ENCODE peak calls at places on chromosomes 5 and 9, in eight cellular contexts. One of them, this sample, is unnamed.
A peak's percentile ranks its signal among the peaks of the same experiment; 100 is the strongest.

GRCh38 chr9:97615439-97616072 is 17.6 kb downstream of the TSTD2 start:
- DNase-seq in NCI-H2029 treated with DMSO at 0.1 percent for 48 hours: peak; percentile 57
- DNase-seq in stimulated activated CD8-positive, alpha-beta memory T cell treated with anti-CD3 and anti-CD28 coated beads, Interleukin-4, amount 100 ng/mL, for 24 hours: no peak
- DNase-seq in activated CD8-positive, alpha-beta T cell treated with anti-CD3 and anti-CD28 coated beads, Interleukin-2, amount 10 ng/mL, durations not matched to agents 7 days and 5 days: peak; percentile 75
- DNase-seq in tibial artery: no peak
- DNase-seq in activated CD8-positive, alpha-beta memory T cell treated with anti-CD3 and anti-CD28 coated beads, Interleukin-2, amount 50 U/mL, for 4 hours: peak; percentile 52
- DNase-seq in NCI-H226: no peak
- DNase-seq in midbrain: peak; percentile 78
- DNase-seq in this sample: peak; percentile 85

GRCh38 chr5:1515311-1515920 is 8.3 kb downstream of the LPCAT1 start:
- DNase-seq in NCI-H2029 treated with DMSO at 0.1 percent for 48 hours: no peak
- DNase-seq in stimulated activated CD8-positive, alpha-beta memory T cell treated with anti-CD3 and anti-CD28 coated beads, Interleukin-4, amount 100 ng/mL, for 24 hours: no peak
- DNase-seq in activated CD8-positive, alpha-beta T cell treated with anti-CD3 and anti-CD28 coated beads, Interleukin-2, amount 10 ng/mL, durations not matched to agents 7 days and 5 days: no peak
- DNase-seq in tibial artery: peak; percentile 40
- DNase-seq in activated CD8-positive, alpha-beta memory T cell treated with anti-CD3 and anti-CD28 coated beads, Interleukin-2, amount 50 U/mL, for 4 hours: no peak
- DNase-seq in NCI-H226: no peak
- DNase-seq in midbrain: no peak
- DNase-seq in this sample: no peak

GRCh38 chr9:89924611-89925010 is 319.8 kb downstream of the GADD45G start:
- DNase-seq in NCI-H2029 treated with DMSO at 0.1 percent for 48 hours: no peak
- DNase-seq in stimulated activated CD8-positive, alpha-beta memory T cell treated with anti-CD3 and anti-CD28 coated beads, Interleukin-4, amount 100 ng/mL, for 24 hours: no peak
- DNase-seq in activated CD8-positive, alpha-beta T cell treated with anti-CD3 and anti-CD28 coated beads, Interleukin-2, amount 10 ng/mL, durations not matched to agents 7 days and 5 days: no peak
- DNase-seq in tibial artery: no peak
- DNase-seq in activated CD8-positive, alpha-beta memory T cell treated with anti-CD3 and anti-CD28 coated beads, Interleukin-2, amount 50 U/mL, for 4 hours: no peak
- DNase-seq in NCI-H226: no peak
- DNase-seq in midbrain: no peak
- DNase-seq in this sample: no peak

GRCh38 chr5:143851383-143851782 is 39.4 kb downstream of the HMHB1 start:
- DNase-seq in NCI-H2029 treated with DMSO at 0.1 percent for 48 hours: no peak
- DNase-seq in stimulated activated CD8-positive, alpha-beta memory T cell treated with anti-CD3 and anti-CD28 coated beads, Interleukin-4, amount 100 ng/mL, for 24 hours: no peak
- DNase-seq in activated CD8-positive, alpha-beta T cell treated with anti-CD3 and anti-CD28 coated beads, Interleukin-2, amount 10 ng/mL, durations not matched to agents 7 days and 5 days: no peak
- DNase-seq in tibial artery: no peak
- DNase-seq in activated CD8-positive, alpha-beta memory T cell treated with anti-CD3 and anti-CD28 coated beads, Interleukin-2, amount 50 U/mL, for 4 hours: no peak
- DNase-seq in NCI-H226: no peak
- DNase-seq in midbrain: no peak
- DNase-seq in this sample: no peak

GRCh38 chr9:95504053-95504963 is 12.5 kb downstream of the PTCH1 start:
- DNase-seq in NCI-H2029 treated with DMSO at 0.1 percent for 48 hours: no peak
- DNase-seq in stimulated activated CD8-positive, alpha-beta memory T cell treated with anti-CD3 and anti-CD28 coated beads, Interleukin-4, amount 100 ng/mL, for 24 hours: no peak
- DNase-seq in activated CD8-positive, alpha-beta T cell treated with anti-CD3 and anti-CD28 coated beads, Interleukin-2, amount 10 ng/mL, durations not matched to agents 7 days and 5 days: no peak
- DNase-seq in tibial artery: peak; percentile 73
- DNase-seq in activated CD8-positive, alpha-beta memory T cell treated with anti-CD3 and anti-CD28 coated beads, Interleukin-2, amount 50 U/mL, for 4 hours: no peak
- DNase-seq in NCI-H226: no peak
- DNase-seq in midbrain: no peak
- DNase-seq in this sample: no peak

GRCh38 chr9:121393318-121393717 is 23.3 kb upstream of the STOM start:
- DNase-seq in NCI-H2029 treated with DMSO at 0.1 percent for 48 hours: no peak
- DNase-seq in stimulated activated CD8-positive, alpha-beta memory T cell treated with anti-CD3 and anti-CD28 coated beads, Interleukin-4, amount 100 ng/mL, for 24 hours: no peak
- DNase-seq in activated CD8-positive, alpha-beta T cell treated with anti-CD3 and anti-CD28 coated beads, Interleukin-2, amount 10 ng/mL, durations not matched to agents 7 days and 5 days: no peak
- DNase-seq in tibial artery: no peak
- DNase-seq in activated CD8-positive, alpha-beta memory T cell treated with anti-CD3 and anti-CD28 coated beads, Interleukin-2, amount 50 U/mL, for 4 hours: no peak
- DNase-seq in NCI-H226: peak; percentile 51
- DNase-seq in midbrain: no peak
- DNase-seq in this sample: no peak

GRCh38 chr5:109312695-109313094 is 97.1 kb downstream of the PJA2 start:
- DNase-seq in NCI-H2029 treated with DMSO at 0.1 percent for 48 hours: no peak
- DNase-seq in stimulated activated CD8-positive, alpha-beta memory T cell treated with anti-CD3 and anti-CD28 coated beads, Interleukin-4, amount 100 ng/mL, for 24 hours: no peak
- DNase-seq in activated CD8-positive, alpha-beta T cell treated with anti-CD3 and anti-CD28 coated beads, Interleukin-2, amount 10 ng/mL, durations not matched to agents 7 days and 5 days: no peak
- DNase-seq in tibial artery: no peak
- DNase-seq in activated CD8-positive, alpha-beta memory T cell treated with anti-CD3 and anti-CD28 coated beads, Interleukin-2, amount 50 U/mL, for 4 hours: no peak
- DNase-seq in NCI-H226: no peak
- DNase-seq in midbrain: no peak
- DNase-seq in this sample: no peak

GRCh38 chr5:170885281-170885680 is 23.5 kb downstream of the RANBP17 start:
- DNase-seq in NCI-H2029 treated with DMSO at 0.1 percent for 48 hours: no peak
- DNase-seq in stimulated activated CD8-positive, alpha-beta memory T cell treated with anti-CD3 and anti-CD28 coated beads, Interleukin-4, amount 100 ng/mL, for 24 hours: no peak
- DNase-seq in activated CD8-positive, alpha-beta T cell treated with anti-CD3 and anti-CD28 coated beads, Interleukin-2, amount 10 ng/mL, durations not matched to agents 7 days and 5 days: no peak
- DNase-seq in tibial artery: no peak
- DNase-seq in activated CD8-positive, alpha-beta memory T cell treated with anti-CD3 and anti-CD28 coated beads, Interleukin-2, amount 50 U/mL, for 4 hours: no peak
- DNase-seq in NCI-H226: no peak
- DNase-seq in midbrain: no peak
- DNase-seq in this sample: no peak

GRCh38 chr5:42810905-42811590 is 644 bp downstream of the SELENOP start:
- DNase-seq in NCI-H2029 treated with DMSO at 0.1 percent for 48 hours: no peak
- DNase-seq in stimulated activated CD8-positive, alpha-beta memory T cell treated with anti-CD3 and anti-CD28 coated beads, Interleukin-4, amount 100 ng/mL, for 24 hours: no peak
- DNase-seq in activated CD8-positive, alpha-beta T cell treated with anti-CD3 and anti-CD28 coated beads, Interleukin-2, amount 10 ng/mL, durations not matched to agents 7 days and 5 days: no peak
- DNase-seq in tibial artery: no peak
- DNase-seq in activated CD8-positive, alpha-beta memory T cell treated with anti-CD3 and anti-CD28 coated beads, Interleukin-2, amount 50 U/mL, for 4 hours: no peak
- DNase-seq in NCI-H226: no peak
- DNase-seq in midbrain: no peak
- DNase-seq in this sample: no peak

GRCh38 chr5:4192111-4192510 is 596.5 kb downstream of the IRX1 start:
- DNase-seq in NCI-H2029 treated with DMSO at 0.1 percent for 48 hours: no peak
- DNase-seq in stimulated activated CD8-positive, alpha-beta memory T cell treated with anti-CD3 and anti-CD28 coated beads, Interleukin-4, amount 100 ng/mL, for 24 hours: no peak
- DNase-seq in activated CD8-positive, alpha-beta T cell treated with anti-CD3 and anti-CD28 coated beads, Interleukin-2, amount 10 ng/mL, durations not matched to agents 7 days and 5 days: no peak
- DNase-seq in tibial artery: no peak
- DNase-seq in activated CD8-positive, alpha-beta memory T cell treated with anti-CD3 and anti-CD28 coated beads, Interleukin-2, amount 50 U/mL, for 4 hours: no peak
- DNase-seq in NCI-H226: no peak
- DNase-seq in midbrain: no peak
- DNase-seq in this sample: no peak

GRCh38 chr5:160289721-160290120 is 22.6 kb downstream of the CCNJL start:
- DNase-seq in NCI-H2029 treated with DMSO at 0.1 percent for 48 hours: peak; percentile 69
- DNase-seq in stimulated activated CD8-positive, alpha-beta memory T cell treated with anti-CD3 and anti-CD28 coated beads, Interleukin-4, amount 100 ng/mL, for 24 hours: no peak
- DNase-seq in activated CD8-positive, alpha-beta T cell treated with anti-CD3 and anti-CD28 coated beads, Interleukin-2, amount 10 ng/mL, durations not matched to agents 7 days and 5 days: no peak
- DNase-seq in tibial artery: no peak
- DNase-seq in activated CD8-positive, alpha-beta memory T cell treated with anti-CD3 and anti-CD28 coated beads, Interleukin-2, amount 50 U/mL, for 4 hours: no peak
- DNase-seq in NCI-H226: no peak
- DNase-seq in midbrain: no peak
- DNase-seq in this sample: no peak

GRCh38 chr9:89523948-89524347 is 26.0 kb upstream of the SEMA4D start:
- DNase-seq in NCI-H2029 treated with DMSO at 0.1 percent for 48 hours: no peak
- DNase-seq in stimulated activated CD8-positive, alpha-beta memory T cell treated with anti-CD3 and anti-CD28 coated beads, Interleukin-4, amount 100 ng/mL, for 24 hours: no peak
- DNase-seq in activated CD8-positive, alpha-beta T cell treated with anti-CD3 and anti-CD28 coated beads, Interleukin-2, amount 10 ng/mL, durations not matched to agents 7 days and 5 days: peak; percentile 76
- DNase-seq in tibial artery: peak; percentile 20
- DNase-seq in activated CD8-positive, alpha-beta memory T cell treated with anti-CD3 and anti-CD28 coated beads, Interleukin-2, amount 50 U/mL, for 4 hours: peak; percentile 50
- DNase-seq in NCI-H226: no peak
- DNase-seq in midbrain: no peak
- DNase-seq in this sample: no peak